ENCODE peak calls at places on chromosomes 11 and 22, in eight cellular contexts. U, L, E, T, S, V, N and J are unnamed samples.
A peak's percentile ranks its signal among the peaks of the same experiment; 100 is the strongest.

GRCh38 chr11:62921201-62921572 is at the start of gene CHRM1:
- DNase-seq in S (no peak), T (no peak), V (no peak), E (no peak), N (peak; percentile 38), U (no peak), L (no peak), J (no peak)

GRCh38 chr11:93330446-93330984 is at the start of gene DEUP1:
- DNase-seq in T (peak; percentile 12), V (no peak), S (no peak), E (peak; percentile 27), N (no peak), U (no peak), L (peak; percentile 56), J (no peak)

GRCh38 chr11:124745835-124746620 is 6.0 kb downstream of the VSIG2 start:
- DNase-seq in S (no peak), U (peak; percentile 50), L (peak; percentile 74), E (peak; percentile 66), V (no peak), N (no peak), T (no peak), J (no peak)

GRCh38 chr11:64049509-64049908 is 13.8 kb downstream of the FLRT1 start:
- DNase-seq in L (no peak), V (no peak), S (no peak), T (no peak), E (no peak), N (no peak), U (no peak), J (no peak)

GRCh38 chr11:9293646-9294045 is 20.7 kb downstream of the TMEM41B start:
- DNase-seq in U (no peak), E (no peak), N (no peak), V (no peak), L (peak; percentile 26), T (no peak), S (no peak), J (no peak)

GRCh38 chr22:29184886-29185575 is 20.7 kb upstream of the EMID1 start:
- DNase-seq in V (no peak), T (no peak), U (no peak), N (no peak), S (no peak), E (no peak), L (no peak), J (no peak)

GRCh38 chr11:32454993-32455392 is 19.7 kb upstream of the WT1 start:
- DNase-seq in L (no peak), T (no peak), V (no peak), N (no peak), E (no peak), U (no peak), S (no peak), J (no peak)

GRCh38 chr11:32033491-32033890 is 57.4 kb upstream of the RCN1 start:
- DNase-seq in S (no peak), T (no peak), V (no peak), N (no peak), L (no peak), E (no peak), U (no peak), J (no peak)

GRCh38 chr11:2581151-2581930 is 118.5 kb downstream of the KCNQ1OT1 start:
- DNase-seq in S (no peak), L (peak; percentile 26), T (no peak), N (no peak), V (no peak), E (peak; percentile 18), U (peak; percentile 2), J (no peak)

GRCh38 chr11:92556435-92556834 is 331.8 kb downstream of the FAT3 start:
- DNase-seq in E (no peak), U (no peak), S (no peak), V (no peak), N (no peak), T (no peak), L (no peak), J (peak; percentile 20)

GRCh38 chr22:49380095-49380827 is 447.4 kb downstream of the BRD1 start:
- DNase-seq in E (no peak), T (no peak), U (no peak), L (no peak), S (no peak), V (no peak), N (no peak), J (no peak)

GRCh38 chr11:128963744-128964340 is 21.2 kb upstream of the TP53AIP1 start:
- DNase-seq in L (no peak), N (no peak), E (no peak), V (no peak), U (no peak), S (no peak), T (no peak), J (no peak)

GRCh38 chr22:18012528-18012927 is 11.8 kb downstream of the MICAL3 start:
- DNase-seq in U (no peak), N (no peak), V (no peak), S (no peak), L (no peak), E (no peak), T (no peak), J (no peak)

GRCh38 chr11:30346068-30346688 is 23.3 kb downstream of the ARL14EP start:
- DNase-seq in N (no peak), T (peak; percentile 33), V (no peak), E (no peak), L (no peak), S (peak; percentile 22), U (no peak), J (peak; percentile 33)

GRCh38 chr22:46043816-46044717 is 67.1 kb upstream of the WNT7B start:
- DNase-seq in S (no peak), N (no peak), V (no peak), L (peak; percentile 77), T (peak; percentile 64), E (peak; percentile 46), U (no peak), J (no peak)

GRCh38 chr11:70833554-70833953 is 418.8 kb downstream of the SHANK2 start:
- DNase-seq in V (no peak), S (no peak), E (no peak), N (no peak), T (no peak), U (no peak), L (no peak), J (no peak)

GRCh38 chr22:49703990-49704344 is 123.7 kb downstream of the BRD1 start:
- DNase-seq in U (no peak), S (no peak), V (no peak), E (no peak), L (no peak), T (no peak), N (no peak), J (no peak)

GRCh38 chr11:72391638-72392423 is 42.5 kb downstream of the CLPB start:
- DNase-seq in T (no peak), E (no peak), S (no peak), L (no peak), V (no peak), U (no peak), N (no peak), J (no peak)

GRCh38 chr11:118263109-118263508 is 988 bp downstream of the MPZL2 start:
- DNase-seq in L (no peak), E (no peak), U (no peak), V (no peak), T (no peak), S (no peak), N (no peak), J (no peak)

GRCh38 chr11:12785901-12786300 is 111.7 kb downstream of the TEAD1 start:
- DNase-seq in U (no peak), N (no peak), E (no peak), S (no peak), V (no peak), L (no peak), T (no peak), J (no peak)

GRCh38 chr22:33923660-33924246 is 3.5 kb upstream of the LARGE1 start:
- DNase-seq in E (peak; percentile 48), L (no peak), S (peak; percentile 3), U (no peak), N (no peak), T (peak; percentile 77), V (no peak), J (no peak)

GRCh38 chr11:28743101-28743550 is 634.9 kb downstream of the METTL15 start:
- DNase-seq in T (no peak), S (no peak), U (no peak), V (no peak), L (no peak), N (no peak), E (no peak), J (no peak)

GRCh38 chr11:796565-797299 is 1.3 kb downstream of the SLC25A22 start:
- DNase-seq in V (no peak), E (no peak), N (no peak), S (no peak), U (no peak), T (no peak), L (no peak), J (no peak)

GRCh38 chr11:87976009-87976408 is 199.2 kb downstream of the RAB38 start:
- DNase-seq in V (no peak), U (no peak), S (no peak), N (no peak), T (no peak), L (no peak), E (no peak), J (no peak)

GRCh38 chr11:44016546-44017442 is 31.0 kb upstream of the ACCSL start:
- DNase-seq in S (no peak), E (peak; percentile 14), U (no peak), N (no peak), L (no peak), V (no peak), T (no peak), J (no peak)

GRCh38 chr11:89521294-89521693 is 30.1 kb upstream of the NOX4 start:
- DNase-seq in T (no peak), V (no peak), U (no peak), L (no peak), S (no peak), N (no peak), E (no peak), J (no peak)

GRCh38 chr22:41537203-41537602 is 7.1 kb downstream of the POLR3H start:
- DNase-seq in N (no peak), V (no peak), T (no peak), L (no peak), E (no peak), S (no peak), U (no peak), J (no peak)

GRCh38 chr22:43743131-43743530 is 69.0 kb downstream of the EFCAB6 start:
- DNase-seq in L (no peak), V (no peak), E (no peak), N (no peak), U (no peak), S (no peak), T (no peak), J (no peak)

GRCh38 chr11:123478352-123478986 is 48.4 kb downstream of the GRAMD1B start:
- DNase-seq in U (no peak), L (peak; percentile 81), T (peak; percentile 72), V (no peak), S (peak; percentile 69), E (peak; percentile 48), N (peak; percentile 27), J (no peak)

GRCh38 chr11:134578807-134579708 is 167.0 kb upstream of the B3GAT1 start:
- DNase-seq in T (no peak), N (no peak), V (no peak), L (peak; percentile 24), S (no peak), E (no peak), U (no peak), J (no peak)

GRCh38 chr22:32615874-32616564 is 141.4 kb downstream of the FBXO7 start:
- DNase-seq in T (no peak), V (no peak), E (no peak), N (no peak), L (no peak), S (no peak), U (no peak), J (no peak)

GRCh38 chr11:94740975-94741707 is 27.0 kb upstream of the AMOTL1 start:
- DNase-seq in E (peak; percentile 25), U (no peak), L (no peak), S (peak; percentile 70), T (peak; percentile 34), V (no peak), N (no peak), J (peak; percentile 49)

GRCh38 chr22:33544707-33545106 is 375.6 kb downstream of the LARGE1 start:
- DNase-seq in N (no peak), T (no peak), E (no peak), U (no peak), L (no peak), S (no peak), V (no peak), J (no peak)

GRCh38 chr11:78000193-78000592 is 5.7 kb upstream of the INTS4 start:
- DNase-seq in L (peak; percentile 61), N (no peak), V (peak; percentile 9), U (no peak), T (peak; percentile 69), S (peak; percentile 75), E (peak; percentile 44), J (peak; percentile 57)